ENCODE peak calls at places on chromosomes 12 and 14, in seven cellular contexts. One of them, this sample, is unnamed.

GRCh38 chr12:90801776-90802175 is 153.2 kb downstream of the CCER1 start:
- DNase-seq in mesendoderm: peak; percentile 1
- DNase-seq in IMR-90: peak; percentile 48
- DNase-seq in mesenchymal stem cell: peak; percentile 4
- DNase-seq in H1: no peak
- DNase-seq in H9: no peak
- DNase-seq in trophoblast cell: no peak
- DNase-seq in this sample: no peak

GRCh38 chr12:93829073-93829472 is 151.9 kb downstream of the CRADD start:
- DNase-seq in mesendoderm: no peak
- DNase-seq in IMR-90: no peak
- DNase-seq in mesenchymal stem cell: no peak
- DNase-seq in H1: no peak
- DNase-seq in H9: no peak
- DNase-seq in trophoblast cell: no peak
- DNase-seq in this sample: no peak

GRCh38 chr12:47360771-47361388 is 281.1 kb upstream of the AMIGO2 start:
- DNase-seq in mesendoderm: peak; percentile 78
- DNase-seq in IMR-90: no peak
- DNase-seq in mesenchymal stem cell: peak; percentile 15
- DNase-seq in H1: no peak
- DNase-seq in H9: no peak
- DNase-seq in trophoblast cell: no peak
- DNase-seq in this sample: no peak

GRCh38 chr14:69571879-69572633 is 2.6 kb downstream of the CCDC177 start:
- DNase-seq in mesendoderm: no peak
- DNase-seq in IMR-90: peak; percentile 15
- DNase-seq in mesenchymal stem cell: no peak
- DNase-seq in H1: no peak
- DNase-seq in H9: peak; percentile 75
- DNase-seq in trophoblast cell: no peak
- DNase-seq in this sample: no peak

GRCh38 chr12:119423285-119423684 is 88.8 kb downstream of the CCDC60 start:
- DNase-seq in mesendoderm: peak; percentile 89
- DNase-seq in IMR-90: no peak
- DNase-seq in mesenchymal stem cell: no peak
- DNase-seq in H1: no peak
- DNase-seq in H9: peak; percentile 90
- DNase-seq in trophoblast cell: no peak
- DNase-seq in this sample: no peak

GRCh38 chr14:98082833-98083232 is 1189.2 kb downstream of the BCL11B start:
- DNase-seq in mesendoderm: no peak
- DNase-seq in IMR-90: no peak
- DNase-seq in mesenchymal stem cell: no peak
- DNase-seq in H1: no peak
- DNase-seq in H9: no peak
- DNase-seq in trophoblast cell: no peak
- DNase-seq in this sample: no peak

GRCh38 chr12:65885716-65886115 is 61.4 kb downstream of the HMGA2 start:
- DNase-seq in mesendoderm: no peak
- DNase-seq in IMR-90: no peak
- DNase-seq in mesenchymal stem cell: no peak
- DNase-seq in H1: no peak
- DNase-seq in H9: no peak
- DNase-seq in trophoblast cell: no peak
- DNase-seq in this sample: no peak

GRCh38 chr14:64704743-64705405 is 650 bp downstream of the PLEKHG3 start:
- DNase-seq in mesendoderm: peak; percentile 39
- DNase-seq in IMR-90: peak; percentile 15
- DNase-seq in mesenchymal stem cell: peak; percentile 56
- DNase-seq in H1: no peak
- DNase-seq in H9: no peak
- DNase-seq in trophoblast cell: no peak
- DNase-seq in this sample: no peak

GRCh38 chr12:114316076-114316475 is 89.9 kb downstream of the TBX5 start:
- DNase-seq in mesendoderm: peak; percentile 33
- DNase-seq in IMR-90: peak; percentile 84
- DNase-seq in mesenchymal stem cell: no peak
- DNase-seq in H1: peak; percentile 9
- DNase-seq in H9: no peak
- DNase-seq in trophoblast cell: no peak
- DNase-seq in this sample: no peak

GRCh38 chr12:3727877-3728632 is 24.9 kb downstream of the CRACR2A start:
- DNase-seq in mesendoderm: peak; percentile 44
- DNase-seq in IMR-90: peak; percentile 33
- DNase-seq in mesenchymal stem cell: peak; percentile 89
- DNase-seq in H1: no peak
- DNase-seq in H9: no peak
- DNase-seq in trophoblast cell: no peak
- DNase-seq in this sample: no peak

GRCh38 chr14:105891631-105892452 is 365.5 kb downstream of the TMEM121 start:
- DNase-seq in mesendoderm: no peak
- DNase-seq in IMR-90: no peak
- DNase-seq in mesenchymal stem cell: no peak
- DNase-seq in H1: no peak
- DNase-seq in H9: no peak
- DNase-seq in trophoblast cell: no peak
- DNase-seq in this sample: no peak

GRCh38 chr12:132218915-132219314 is 74.7 kb downstream of the NOC4L start:
- DNase-seq in mesendoderm: peak; percentile 79
- DNase-seq in IMR-90: no peak
- DNase-seq in mesenchymal stem cell: no peak
- DNase-seq in H1: no peak
- DNase-seq in H9: peak; percentile 83
- DNase-seq in trophoblast cell: no peak
- DNase-seq in this sample: peak; percentile 26

GRCh38 chr12:121788176-121788818 is 5.2 kb downstream of the RHOF start:
- DNase-seq in mesendoderm: peak; percentile 53
- DNase-seq in IMR-90: no peak
- DNase-seq in mesenchymal stem cell: no peak
- DNase-seq in H1: no peak
- DNase-seq in H9: no peak
- DNase-seq in trophoblast cell: no peak
- DNase-seq in this sample: no peak

GRCh38 chr12:65938807-65939206 is 114.5 kb downstream of the HMGA2 start:
- DNase-seq in mesendoderm: no peak
- DNase-seq in IMR-90: no peak
- DNase-seq in mesenchymal stem cell: no peak
- DNase-seq in H1: no peak
- DNase-seq in H9: no peak
- DNase-seq in trophoblast cell: no peak
- DNase-seq in this sample: no peak

GRCh38 chr14:61476737-61477410 is 155.5 kb downstream of the PRKCH start:
- DNase-seq in mesendoderm: no peak
- DNase-seq in IMR-90: peak; percentile 99
- DNase-seq in mesenchymal stem cell: peak; percentile 98
- DNase-seq in H1: no peak
- DNase-seq in H9: no peak
- DNase-seq in trophoblast cell: peak; percentile 50
- DNase-seq in this sample: no peak

GRCh38 chr12:121483950-121484349 is 84.0 kb downstream of the RNF34 start:
- DNase-seq in mesendoderm: no peak
- DNase-seq in IMR-90: no peak
- DNase-seq in mesenchymal stem cell: no peak
- DNase-seq in H1: no peak
- DNase-seq in H9: peak; percentile 50
- DNase-seq in trophoblast cell: no peak
- DNase-seq in this sample: no peak

DNA sequence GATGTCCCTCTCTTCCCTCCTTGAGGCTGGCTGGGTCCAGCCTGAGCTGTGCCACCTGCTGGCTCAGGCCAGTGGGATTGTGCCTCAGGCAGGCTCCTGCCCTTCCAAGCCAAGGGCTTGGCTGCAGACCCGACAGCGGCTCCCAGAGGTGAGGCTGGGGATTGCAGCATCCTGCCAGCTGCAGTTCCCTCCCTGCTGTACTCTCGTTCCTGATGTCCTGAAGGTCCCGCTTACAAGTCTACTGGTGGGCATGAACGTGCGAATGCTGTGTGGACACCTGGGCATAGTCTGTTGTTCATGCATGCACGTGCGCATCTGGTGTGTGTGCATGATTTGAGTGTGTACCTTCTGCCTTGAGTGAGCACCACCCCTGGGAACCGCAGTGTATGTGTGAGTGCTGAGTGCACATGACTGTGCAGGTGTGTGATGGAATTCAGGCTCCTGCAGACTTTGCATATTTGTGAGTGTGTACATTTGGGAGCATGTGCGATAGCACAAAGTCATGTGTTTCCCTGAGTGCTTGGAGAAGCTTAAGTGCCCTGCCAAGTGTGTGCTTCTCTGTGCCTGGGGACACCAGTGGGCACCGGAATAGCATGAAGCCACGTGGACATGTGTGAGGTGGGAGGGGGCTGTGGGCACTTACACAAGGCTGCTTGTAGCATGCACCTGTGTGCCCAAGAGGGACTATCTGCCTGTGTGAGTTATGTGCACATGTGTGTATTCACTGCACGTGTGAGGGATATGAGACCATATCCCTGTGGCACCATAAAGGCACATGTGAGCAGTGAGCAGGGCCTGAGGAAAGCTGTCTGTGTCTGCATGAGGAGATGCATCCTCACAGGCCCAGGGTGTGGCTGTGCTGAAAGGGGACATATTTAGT is 19.3 kb upstream of the KRT7 start:
- DNase-seq in mesendoderm: peak; percentile 89
- DNase-seq in IMR-90: peak; percentile 78
- DNase-seq in mesenchymal stem cell: peak; percentile 75
- DNase-seq in H1: peak; percentile 85
- DNase-seq in H9: peak; percentile 96
- DNase-seq in trophoblast cell: peak; percentile 90
- DNase-seq in this sample: peak; percentile 76
- H3K9ac ChIP-seq in mesendoderm: no peak overlapping the region
- H3K9ac ChIP-seq in IMR-90: no peak overlapping the region
- H3K9ac ChIP-seq in mesenchymal stem cell: no peak overlapping the region
- H3K9ac ChIP-seq in H1: no peak overlapping the region
- H3K9ac ChIP-seq in H9: no peak overlapping the region
- H3K9ac ChIP-seq in trophoblast cell: no peak overlapping the region
- H3K9ac ChIP-seq in this sample: peak overlapping the region; percentile 75

DNA sequence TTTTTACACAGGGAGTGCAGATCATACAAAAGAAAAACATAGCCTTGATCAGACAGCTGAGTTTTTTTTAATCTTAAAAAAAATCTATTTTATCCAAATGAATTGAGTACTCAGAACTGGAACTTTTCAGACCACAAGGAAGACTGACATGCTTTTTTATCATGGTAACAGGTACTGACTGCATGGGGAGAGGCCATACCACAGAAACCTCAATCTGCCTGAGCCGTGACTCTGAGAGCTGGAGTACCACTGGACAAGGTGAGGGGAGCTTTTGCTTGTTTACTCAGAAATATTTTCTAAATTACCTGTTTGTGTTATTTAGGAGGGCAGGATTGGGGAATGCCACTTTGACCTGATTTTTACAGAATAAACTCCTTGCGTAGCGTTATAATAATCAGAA is 143.9 kb downstream of the ALX1 start:
- DNase-seq in mesendoderm: no peak
- DNase-seq in IMR-90: no peak
- DNase-seq in mesenchymal stem cell: no peak
- DNase-seq in H1: no peak
- DNase-seq in H9: no peak
- DNase-seq in trophoblast cell: no peak
- DNase-seq in this sample: no peak
- H3K23ac ChIP-seq in mesendoderm: no peak overlapping the region
- H3K23ac ChIP-seq in IMR-90: no peak overlapping the region
- H3K23ac ChIP-seq in mesenchymal stem cell: no peak overlapping the region
- H3K23ac ChIP-seq in H1: no peak overlapping the region
- H3K23ac ChIP-seq in H9: no peak overlapping the region
- H3K23ac ChIP-seq in trophoblast cell: no peak overlapping the region
- H3K23ac ChIP-seq in this sample: no peak overlapping the region

DNA sequence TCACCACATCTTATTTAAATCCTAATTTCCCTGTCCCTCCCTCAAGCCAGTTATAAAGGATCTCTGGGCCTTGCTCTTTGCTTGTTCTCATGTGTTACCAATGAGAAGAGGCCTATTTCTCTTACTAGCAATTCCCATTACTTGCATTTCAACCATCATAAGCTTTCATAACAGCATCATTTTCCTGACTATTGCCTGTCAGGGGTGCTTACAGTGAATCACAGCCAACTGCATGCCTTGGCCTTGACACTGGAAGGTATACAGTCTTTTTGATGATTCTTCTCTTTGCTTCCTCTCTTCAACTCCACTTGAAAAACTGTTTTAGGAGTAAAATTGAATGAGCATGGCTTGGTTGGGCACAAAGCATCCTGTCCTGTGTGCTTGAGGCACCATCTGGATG is 127.0 kb downstream of the NPAS3 start:
- DNase-seq in mesendoderm: no peak
- DNase-seq in IMR-90: no peak
- DNase-seq in mesenchymal stem cell: no peak
- DNase-seq in H1: no peak
- DNase-seq in H9: no peak
- DNase-seq in trophoblast cell: no peak
- DNase-seq in this sample: no peak
- H2BK5ac ChIP-seq in mesendoderm: no peak overlapping the region
- H2BK5ac ChIP-seq in IMR-90: no peak overlapping the region
- H2BK5ac ChIP-seq in mesenchymal stem cell: no peak overlapping the region
- H2BK5ac ChIP-seq in H1: no peak overlapping the region
- H2BK5ac ChIP-seq in H9: no peak overlapping the region
- H2BK5ac ChIP-seq in trophoblast cell: no peak overlapping the region
- H2BK5ac ChIP-seq in this sample: no peak overlapping the region

GRCh38 chr12:106137456-106138278 is 1.1 kb downstream of the NUAK1 start:
- DNase-seq in mesendoderm: no peak
- DNase-seq in IMR-90: peak; percentile 15
- DNase-seq in mesenchymal stem cell: peak; percentile 48
- DNase-seq in H1: no peak
- DNase-seq in H9: no peak
- DNase-seq in trophoblast cell: no peak
- DNase-seq in this sample: no peak

GRCh38 chr12:106136263-106136662 is 2.5 kb downstream of the NUAK1 start:
- DNase-seq in mesendoderm: peak; percentile 92
- DNase-seq in IMR-90: peak; percentile 83
- DNase-seq in mesenchymal stem cell: peak; percentile 87
- DNase-seq in H1: peak; percentile 79
- DNase-seq in H9: peak; percentile 89
- DNase-seq in trophoblast cell: peak; percentile 79
- DNase-seq in this sample: peak; percentile 96

GRCh38 chr12:106135075-106135474 is 3.7 kb downstream of the NUAK1 start:
- DNase-seq in mesendoderm: no peak
- DNase-seq in IMR-90: peak; percentile 41
- DNase-seq in mesenchymal stem cell: no peak
- DNase-seq in H1: no peak
- DNase-seq in H9: no peak
- DNase-seq in trophoblast cell: no peak
- DNase-seq in this sample: no peak

GRCh38 chr12:106134294-106134949 is 4.3 kb downstream of the NUAK1 start:
- DNase-seq in mesendoderm: no peak
- DNase-seq in IMR-90: no peak
- DNase-seq in mesenchymal stem cell: no peak
- DNase-seq in H1: no peak
- DNase-seq in H9: no peak
- DNase-seq in trophoblast cell: no peak
- DNase-seq in this sample: no peak

DNA sequence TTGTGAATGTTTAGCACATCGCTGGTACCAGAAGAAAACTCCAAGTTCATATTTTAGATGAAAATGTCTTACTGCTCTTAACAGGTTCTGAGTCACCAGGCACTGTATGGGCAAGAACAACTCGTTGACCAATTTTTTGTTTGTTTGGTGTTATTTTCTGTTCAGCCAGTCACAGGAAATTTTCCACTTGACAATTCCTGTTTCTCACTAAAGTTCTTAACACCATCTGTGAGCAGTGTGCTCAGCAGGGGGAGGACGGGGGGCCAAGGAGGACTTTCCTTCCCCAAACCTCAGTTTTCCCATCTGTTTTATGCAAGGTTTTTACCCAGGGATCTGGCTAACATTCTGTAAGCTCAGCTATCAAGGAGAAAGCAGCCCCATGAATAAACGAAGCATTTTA is 3.0 kb downstream of the NUAK1 start:
- DNase-seq in mesendoderm: no peak
- DNase-seq in IMR-90: peak; percentile 55
- DNase-seq in mesenchymal stem cell: peak; percentile 83
- DNase-seq in H1: no peak
- DNase-seq in H9: no peak
- DNase-seq in trophoblast cell: no peak
- DNase-seq in this sample: no peak
- H3K9ac ChIP-seq in mesendoderm: peak overlapping the region; percentile 8
- H3K9ac ChIP-seq in IMR-90: peak overlapping the region; percentile 37
- H3K9ac ChIP-seq in mesenchymal stem cell: peak overlapping the region; percentile 70
- H3K9ac ChIP-seq in H1: no peak overlapping the region
- H3K9ac ChIP-seq in H9: no peak overlapping the region
- H3K9ac ChIP-seq in trophoblast cell: peak overlapping the region; percentile 82
- H3K9ac ChIP-seq in this sample: no peak overlapping the region

This sample was measured in neuronal stem cell.